ENCODE peak calls at places on chromosomes 7 and 10, in four cellular contexts. D, J, U and Q are unnamed samples.

GRCh38 chr10:93160829-93161228 is 87.1 kb downstream of the CYP26A1 start:
- DNase-seq in U (no peak), D (no peak), J (peak; percentile 94), Q (peak; percentile 86)

GRCh38 chr7:67809586-67809985 is 813.0 kb downstream of the TYW1 start:
- DNase-seq in D (no peak), U (no peak), J (peak; percentile 11), Q (no peak)

GRCh38 chr10:64636461-64636860 is 1115.3 kb downstream of the REEP3 start:
- DNase-seq in J (no peak), U (no peak), D (no peak), Q (no peak)

GRCh38 chr10:118978998-118979350 is 50.5 kb upstream of the NANOS1 start:
- DNase-seq in J (no peak), D (no peak), U (no peak), Q (no peak)

GRCh38 chr7:145624618-145625017 is 492.0 kb upstream of the CNTNAP2 start:
- DNase-seq in J (no peak), U (no peak), D (no peak), Q (no peak)

GRCh38 chr7:108420482-108420908 is 35.7 kb downstream of the NRCAM start:
- DNase-seq in J (no peak), U (peak; percentile 70), D (peak; percentile 88), Q (no peak)

GRCh38 chr10:76547352-76547972 is 1090.1 kb downstream of the KCNMA1 start:
- DNase-seq in D (peak; percentile 78), U (peak; percentile 79), J (peak; percentile 77), Q (peak; percentile 87)

GRCh38 chr7:51617691-51618090 is 301.1 kb upstream of the COBL start:
- DNase-seq in U (no peak), D (no peak), J (no peak), Q (no peak)

GRCh38 chr10:54477738-54478137 is 323.3 kb downstream of the PCDH15 start:
- DNase-seq in D (no peak), J (no peak), U (no peak), Q (no peak)

GRCh38 chr7:12423995-12424745 is 20.5 kb upstream of the VWDE start:
- DNase-seq in U (no peak), J (no peak), D (no peak), Q (no peak)

GRCh38 chr7:92781117-92781720 is 55.2 kb downstream of the CDK6 start:
- DNase-seq in U (peak; percentile 76), D (peak; percentile 45), J (peak; percentile 22), Q (peak; percentile 71)

DNA sequence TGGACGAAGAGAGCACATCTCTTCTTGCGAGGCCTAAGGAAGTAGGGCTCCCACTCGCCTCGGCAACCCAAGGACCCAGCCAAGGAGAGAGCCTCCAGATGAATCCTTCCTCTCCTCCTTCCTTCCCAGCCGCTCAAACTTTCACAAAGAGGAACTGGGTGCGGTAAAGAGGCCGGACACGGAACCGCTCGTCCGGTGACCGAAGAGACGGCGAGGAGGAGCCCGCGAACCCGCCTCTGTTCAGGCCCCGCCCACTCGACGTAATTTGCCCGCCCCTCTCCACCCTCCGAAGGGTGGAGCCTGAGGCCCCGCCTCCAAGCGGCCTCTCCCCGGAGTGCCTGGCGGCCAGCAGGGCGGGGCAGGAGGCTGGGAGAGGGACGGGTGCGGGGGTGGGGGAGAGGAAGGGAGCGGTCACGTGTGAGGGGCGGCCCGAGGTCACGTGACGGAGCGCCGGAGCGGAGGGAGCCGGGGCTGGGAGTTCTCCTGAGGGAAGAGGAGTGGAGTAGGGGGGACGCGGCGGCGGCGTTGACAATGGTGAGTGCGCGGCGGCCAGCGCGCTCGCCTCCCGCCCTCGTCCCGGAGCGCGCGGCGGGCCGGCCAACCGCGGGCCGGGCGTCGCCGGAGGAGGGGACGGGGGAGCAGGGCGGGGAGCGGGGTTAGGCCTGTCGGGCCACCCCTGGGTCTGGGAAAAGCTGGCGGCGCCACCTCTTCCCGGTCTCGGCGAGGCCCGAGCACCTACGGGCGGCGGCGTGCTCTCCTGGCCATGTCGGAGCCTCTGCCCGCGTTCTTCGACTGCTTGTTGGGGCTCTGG is at the start of gene VPS26A:
- DNase-seq in J (peak; percentile 98), D (peak; percentile 98), U (peak; percentile 99), Q (peak; percentile 99)
- TF ChIP-seq CTCF in J (no peak), D (peak; percentile 58), U (peak; percentile 42), Q (no peak)

GRCh38 chr7:30987936-30988335 is 24.2 kb downstream of the GHRHR start:
- DNase-seq in U (no peak), J (no peak), D (no peak), Q (no peak)

GRCh38 chr7:30987178-30987577 is 23.4 kb downstream of the GHRHR start:
- DNase-seq in J (no peak), U (no peak), D (no peak), Q (no peak)

GRCh38 chr7:30985756-30986155 is 22.0 kb downstream of the GHRHR start:
- DNase-seq in J (no peak), U (no peak), D (no peak), Q (no peak)

GRCh38 chr7:30986331-30986730 is 22.6 kb downstream of the GHRHR start:
- DNase-seq in U (no peak), D (no peak), J (no peak), Q (no peak)

GRCh38 chr7:30986738-30987137 is 23.0 kb downstream of the GHRHR start:
- DNase-seq in U (no peak), J (no peak), D (no peak), Q (no peak)
- TF ChIP-seq CTCF in U (no peak), J (no peak), D (no peak), Q (no peak)

GRCh38 chr10:9003122-9003521 is 948.6 kb downstream of the GATA3 start:
- DNase-seq in U (no peak), D (no peak), J (no peak), Q (no peak)
- TF ChIP-seq CTCF in U (no peak), D (no peak), J (no peak), Q (no peak)

GRCh38 chr7:115709664-115710063 is 320.9 kb downstream of the TFEC start:
- DNase-seq in J (no peak), U (no peak), D (no peak), Q (no peak)

GRCh38 chr7:115707684-115708341 is 322.8 kb downstream of the TFEC start:
- DNase-seq in U (no peak), D (no peak), J (no peak), Q (no peak)

GRCh38 chr7:115704884-115705283 is 325.7 kb downstream of the TFEC start:
- DNase-seq in U (no peak), D (no peak), J (no peak), Q (no peak)

DNA sequence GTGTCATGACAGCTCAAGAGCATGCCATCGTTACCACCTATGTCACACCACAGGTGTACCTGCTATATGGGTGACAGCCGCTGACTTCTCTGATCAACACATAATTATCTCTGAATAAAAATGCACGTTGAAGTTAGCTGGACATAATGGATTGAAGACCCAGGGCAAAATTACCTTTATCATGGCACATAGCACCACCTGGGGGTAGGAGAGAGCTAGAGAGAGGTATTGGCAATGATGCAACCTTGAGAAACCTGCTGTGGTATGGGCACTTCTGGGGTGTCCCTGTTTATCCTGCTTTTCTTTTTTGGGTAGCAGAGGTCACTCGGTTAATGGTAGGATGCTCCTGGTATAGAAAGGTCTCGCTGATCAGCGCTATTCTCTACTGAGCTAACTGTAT is 323.3 kb downstream of the TFEC start:
- DNase-seq in D (peak; percentile 31), J (peak; percentile 18), U (peak; percentile 9), Q (peak; percentile 38)
- TF ChIP-seq CTCF in D (peak; percentile 30), J (peak; percentile 36), U (peak; percentile 19), Q (peak; percentile 27)

DNA sequence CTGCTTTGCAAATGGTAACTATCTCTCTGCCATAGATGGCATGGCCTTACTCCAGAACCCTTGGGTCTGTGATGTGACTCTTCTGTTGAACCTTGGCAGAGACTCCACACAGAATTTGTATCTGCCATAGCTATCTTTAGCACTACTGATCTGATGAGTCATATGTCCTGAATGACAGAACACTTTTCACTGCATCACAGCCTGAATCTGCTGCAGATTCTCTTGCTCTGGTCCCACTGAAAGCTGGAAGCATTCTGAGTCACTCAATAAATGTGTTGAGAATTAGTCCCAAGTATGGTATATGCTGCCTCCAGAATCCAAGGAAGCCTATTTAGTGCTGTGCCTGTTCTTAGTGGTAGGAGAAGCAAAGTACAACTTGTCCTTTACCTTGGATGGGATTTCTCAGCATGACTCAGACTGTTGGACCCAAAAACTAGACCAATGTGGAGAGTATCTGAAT is 39.5 kb upstream of the ANKRD1 start:
- DNase-seq in U (no peak), J (peak; percentile 87), D (peak; percentile 61), Q (no peak)
- TF ChIP-seq CTCF in U (no peak), J (peak; percentile 26), D (no peak), Q (no peak)

DNA sequence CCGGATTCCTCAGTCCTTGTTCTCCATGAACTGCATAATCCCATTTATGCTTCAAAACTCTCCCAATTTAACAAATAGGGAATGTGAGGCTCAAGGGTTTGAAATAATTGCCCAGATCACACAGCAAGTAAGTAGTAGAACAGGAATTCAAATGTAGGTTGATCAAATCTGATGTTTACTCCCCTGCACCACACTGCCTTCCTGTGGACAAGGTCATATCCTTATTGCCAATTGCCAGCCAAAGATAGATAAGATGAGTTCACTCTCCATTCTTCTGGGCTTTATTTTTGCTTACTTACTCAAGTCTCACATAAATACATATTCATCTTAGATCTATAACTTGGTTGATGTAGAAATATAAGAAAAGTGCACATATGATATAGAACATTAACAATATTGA is 435.2 kb upstream of the ETV1 start:
- DNase-seq in D (no peak), J (no peak), U (no peak), Q (no peak)
- TF ChIP-seq CTCF in D (no peak), J (peak; percentile 24), U (no peak), Q (no peak)

GRCh38 chr10:31352436-31353226 is 33.6 kb downstream of the ZEB1 start:
- DNase-seq in J (no peak), U (no peak), D (no peak), Q (no peak)

GRCh38 chr10:31347705-31348104 is 28.7 kb downstream of the ZEB1 start:
- DNase-seq in U (no peak), D (no peak), J (no peak), Q (no peak)

GRCh38 chr10:31358688-31359330 is 39.8 kb downstream of the ZEB1 start:
- DNase-seq in J (peak; percentile 53), D (no peak), U (no peak), Q (no peak)

GRCh38 chr10:31350891-31351290 is 31.9 kb downstream of the ZEB1 start:
- DNase-seq in J (no peak), U (no peak), D (no peak), Q (no peak)

GRCh38 chr10:31353574-31353973 is 34.6 kb downstream of the ZEB1 start:
- DNase-seq in J (peak; percentile 60), D (peak; percentile 53), U (peak; percentile 57), Q (no peak)
- TF ChIP-seq CTCF in J (peak; percentile 16), D (no peak), U (no peak), Q (no peak)

GRCh38 chr10:90458054-90458453 is 399.8 kb downstream of the HTR7 start:
- DNase-seq in D (no peak), J (no peak), U (no peak), Q (no peak)
- TF ChIP-seq CTCF in D (no peak), J (no peak), U (no peak), Q (no peak)

GRCh38 chr7:126791306-126791705 is 461.4 kb downstream of the GRM8 start:
- DNase-seq in J (no peak), D (no peak), U (no peak), Q (no peak)

GRCh38 chr7:126792501-126792900 is 460.2 kb downstream of the GRM8 start:
- DNase-seq in U (no peak), D (no peak), J (no peak), Q (no peak)

GRCh38 chr7:126790763-126791162 is 462.0 kb downstream of the GRM8 start:
- DNase-seq in J (no peak), U (no peak), D (no peak), Q (no peak)
- TF ChIP-seq CTCF in J (no peak), U (peak; percentile 8), D (no peak), Q (no peak)